ENCODE peak calls at places on chromosomes 4 and X, in four cellular contexts. U is GM12878, P is endothelial cell of umbilical vein, L is fibroblast of lung. X is an unnamed sample. For H3K4me1, the result is how much of the 10 kb centered on the place peaks cover.

GRCh38 chr4:182916483-182917181 is 554 bp downstream of the DCTD start:
- DNase-seq in P (peak), L (peak), U (no peak), X (no peak)

GRCh38 chr4:142901166-142901662 is 55.1 kb upstream of the INPP4B start:
- DNase-seq in U (no peak), P (no peak), L (peak), X (no peak)

GRCh38 chrX:41302293-41302868 is 31.6 kb upstream of the DDX3X start:
- DNase-seq in L (no peak), U (no peak), P (no peak), X (peak)

GRCh38 chr4:105225500-105225899 is 78.8 kb downstream of the TET2 start:
- DNase-seq in U (no peak), P (no peak), L (no peak), X (no peak)

GRCh38 chr4:68256284-68256683 is 10.8 kb upstream of the TMPRSS11B start:
- DNase-seq in P (no peak), U (no peak), L (no peak), X (no peak)

GRCh38 chrX:129540068-129540653 is at the start of gene OCRL:
- DNase-seq in U (no peak), P (peak), L (peak), X (peak)

GRCh38 chr4:98677799-98678198 is 19.4 kb upstream of the TSPAN5 start:
- DNase-seq in P (no peak), L (no peak), U (no peak), X (no peak)

GRCh38 chr4:139223682-139224317 is 46.8 kb upstream of the ELF2 start:
- DNase-seq in L (peak), U (no peak), P (peak), X (no peak)

GRCh38 chrX:74232859-74233258 is 71.1 kb upstream of the ZCCHC13 start:
- DNase-seq in L (peak), U (no peak), P (peak), X (no peak)

DNA sequence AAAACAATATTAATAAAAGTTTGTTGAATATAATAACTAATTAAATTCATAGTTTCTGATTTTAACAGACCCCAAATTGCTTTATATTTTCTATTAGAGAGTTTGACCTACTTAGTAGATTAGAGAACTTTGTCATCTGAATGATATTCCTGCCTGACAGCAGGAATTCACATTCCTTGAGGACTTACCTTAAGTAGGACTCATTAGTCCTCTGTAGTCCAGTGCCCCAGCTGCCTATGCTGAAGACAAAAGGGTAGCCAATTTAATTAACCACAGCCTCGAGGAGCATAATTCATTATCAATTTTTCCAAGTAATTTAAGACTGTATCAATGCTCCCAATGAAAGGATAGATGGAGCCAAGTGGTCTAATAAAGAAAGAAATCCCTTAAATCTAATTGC is 1405.0 kb upstream of the IGFBP7 start:
- DNase-seq in P (no peak), U (no peak), L (no peak), X (no peak)
- TF ChIP-seq EZH2 in P (no peak), U (no peak), L (no peak), X (no peak)

GRCh38 chr4:184344899-184345572 is 127.4 kb upstream of the ENPP6 start:
- DNase-seq in U (no peak), P (no peak), L (no peak), X (no peak)
- H3K4me1 ChIP-seq in U (half or more), P (under half), L (under half), X (under half)

GRCh38 chr4:8861576-8862279 is 9.9 kb downstream of the HMX1 start:
- DNase-seq in U (no peak), L (no peak), P (no peak), X (no peak)

GRCh38 chr4:8859550-8860095 is 12.0 kb downstream of the HMX1 start:
- DNase-seq in U (no peak), L (no peak), P (no peak), X (no peak)

GRCh38 chr4:8860892-8861575 is 10.6 kb downstream of the HMX1 start:
- DNase-seq in U (no peak), L (no peak), P (no peak), X (no peak)

GRCh38 chr4:8858925-8859210 is 12.8 kb downstream of the HMX1 start:
- DNase-seq in L (no peak), U (no peak), P (no peak), X (no peak)

DNA sequence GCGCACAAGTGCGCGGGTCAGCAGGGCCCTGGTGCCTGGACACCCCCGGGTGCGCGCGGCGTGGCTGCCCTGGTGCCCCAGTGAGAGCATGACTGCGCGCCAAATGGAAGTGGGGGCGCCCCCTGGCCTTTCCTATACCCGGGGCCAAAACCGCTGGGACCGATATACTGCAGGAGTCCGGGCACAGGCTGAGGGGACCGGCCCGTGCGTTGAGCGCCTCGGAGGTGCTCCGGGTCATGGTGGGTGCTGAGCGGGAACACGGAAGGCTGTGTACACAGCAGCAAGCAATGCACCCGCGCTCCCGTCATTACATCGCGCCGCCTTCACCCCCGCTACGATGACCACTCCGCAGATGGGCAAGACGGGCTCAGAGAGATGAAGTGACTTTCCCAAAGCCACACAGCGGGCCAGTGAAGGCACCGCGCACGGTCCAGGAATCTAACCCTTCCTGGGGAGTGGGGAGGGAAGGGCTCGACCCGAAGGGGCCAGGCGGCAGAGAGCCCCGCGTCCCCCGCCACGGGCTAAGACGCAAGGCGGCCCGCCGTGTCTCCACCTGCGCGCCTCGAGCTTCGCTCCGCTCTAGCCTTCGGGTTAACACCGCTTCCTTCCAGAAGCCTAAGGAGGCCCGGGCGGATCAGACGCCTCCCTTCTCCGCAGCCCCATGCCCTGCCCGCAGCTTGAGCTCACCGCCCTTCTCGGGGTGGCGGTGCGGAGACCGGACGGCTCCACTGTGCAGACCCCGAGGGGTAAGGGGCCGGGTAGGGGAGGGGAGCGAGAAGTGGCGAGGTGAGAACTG is 11.3 kb downstream of the HMX1 start:
- DNase-seq in L (no peak), P (no peak), U (no peak), X (no peak)
- TF ChIP-seq EZH2 in L (peak), P (peak), U (no peak), X (no peak)

GRCh38 chr4:85722806-85723205 is 247.9 kb downstream of the ARHGAP24 start:
- DNase-seq in L (no peak), P (no peak), U (no peak), X (no peak)

GRCh38 chr4:85726555-85726954 is 251.6 kb downstream of the ARHGAP24 start:
- DNase-seq in L (no peak), U (no peak), P (no peak), X (no peak)

GRCh38 chr4:85722401-85722800 is 247.5 kb downstream of the ARHGAP24 start:
- DNase-seq in P (no peak), U (no peak), L (no peak), X (no peak)

GRCh38 chr4:85725727-85726170 is 250.8 kb downstream of the ARHGAP24 start:
- DNase-seq in U (peak), L (peak), P (peak), X (no peak)

GRCh38 chr4:85724801-85725548 is 250.0 kb downstream of the ARHGAP24 start:
- DNase-seq in P (no peak), L (peak), U (no peak), X (no peak)
- H3K4me1 ChIP-seq in P (under half), L (under half), U (under half), X (under half)

GRCh38 chrX:21374163-21374993 is at the start of gene CNKSR2:
- DNase-seq in U (no peak), P (peak), L (peak), X (no peak)
- TF ChIP-seq EZH2 in U (no peak), P (peak), L (peak), X (no peak)

GRCh38 chr4:88315460-88316017 is 31.2 kb upstream of the PPM1K start:
- DNase-seq in U (no peak), P (no peak), L (no peak), X (no peak)

GRCh38 chr4:88320780-88321373 is 36.5 kb upstream of the PPM1K start:
- DNase-seq in L (peak), U (peak), P (peak), X (peak)

GRCh38 chr4:88320174-88320779 is 35.9 kb upstream of the PPM1K start:
- DNase-seq in U (no peak), P (peak), L (peak), X (no peak)

GRCh38 chr4:88318751-88319350 is 34.5 kb upstream of the PPM1K start:
- DNase-seq in P (no peak), U (no peak), L (no peak), X (peak)
- H3K4me1 ChIP-seq in P (under half), U (under half), L (under half), X (under half)